ENCODE peak calls at places on chromosomes 5 and 9, in five cellular contexts. K is RWPE2, N is AG04450, I is psoas muscle, Q is GM12865. R is an unnamed sample.

GRCh38 chr5:57422993-57423392 is 59.6 kb downstream of the ACTBL2 start:
- DNase-seq in Q (no peak), N (no peak), I (peak; percentile 59), K (no peak), R (no peak)

GRCh38 chr9:105466898-105467455 is 19.1 kb downstream of the FSD1L start:
- DNase-seq in I (no peak), Q (no peak), N (peak; percentile 56), K (no peak), R (no peak)

GRCh38 chr9:99411068-99411467 is 189.0 kb downstream of the SEC61B start:
- DNase-seq in N (peak; percentile 21), Q (no peak), I (no peak), K (no peak), R (no peak)

GRCh38 chr9:87742813-87743428 is 17.0 kb downstream of the CTSL start:
- DNase-seq in N (no peak), Q (no peak), I (no peak), K (no peak), R (no peak)

GRCh38 chr9:130713286-130713975 is 19.9 kb downstream of the EXOSC2 start:
- DNase-seq in I (peak; percentile 62), N (no peak), Q (peak; percentile 24), K (no peak), R (no peak)

GRCh38 chr5:68277427-68277826 is 61.9 kb downstream of the PIK3R1 start:
- DNase-seq in I (no peak), K (no peak), Q (no peak), N (no peak), R (peak; percentile 51)

GRCh38 chr9:94847486-94847885 is 121.0 kb downstream of the AOPEP start:
- DNase-seq in K (no peak), Q (no peak), N (peak; percentile 57), I (no peak), R (no peak)

GRCh38 chr9:10876333-10876732 is 263.5 kb upstream of the PTPRD start:
- DNase-seq in I (no peak), Q (no peak), N (no peak), K (no peak), R (peak; percentile 22)

GRCh38 chr5:135578305-135578684 is 496 bp downstream of the CXCL14 start:
- DNase-seq in Q (no peak), I (no peak), K (no peak), N (no peak), R (no peak)
- H3K4me3 ChIP-seq in Q (no peak overlapping the region), I (peak overlapping the region; percentile 57), K (peak overlapping the region; percentile 13), N (no peak overlapping the region), R (peak overlapping the region; percentile 41)

GRCh38 chr9:135898634-135899407 is 8.5 kb downstream of the CAMSAP1 start:
- DNase-seq in N (peak; percentile 64), Q (no peak), K (no peak), I (no peak), R (peak; percentile 49)
- H3K4me3 ChIP-seq in N (no peak overlapping the region), Q (no peak overlapping the region), K (no peak overlapping the region), I (no peak overlapping the region), R (no peak overlapping the region)

GRCh38 chr9:694499-695154 is 146.9 kb upstream of the DMRT1 start:
- DNase-seq in I (peak; percentile 87), Q (no peak), K (peak; percentile 84), N (peak; percentile 60), R (no peak)

GRCh38 chr9:693460-694390 is 147.8 kb upstream of the DMRT1 start:
- DNase-seq in N (peak; percentile 57), I (peak; percentile 66), Q (no peak), K (no peak), R (peak; percentile 80)

GRCh38 chr9:691825-692363 is 149.6 kb upstream of the DMRT1 start:
- DNase-seq in K (no peak), N (no peak), I (no peak), Q (no peak), R (no peak)

GRCh38 chr9:690517-691111 is 150.9 kb upstream of the DMRT1 start:
- DNase-seq in K (no peak), N (no peak), Q (no peak), I (no peak), R (no peak)

GRCh38 chr9:692636-693459 is 148.6 kb upstream of the DMRT1 start:
- DNase-seq in I (no peak), K (no peak), N (no peak), Q (no peak), R (no peak)
- H3K4me3 ChIP-seq in I (peak overlapping the region; percentile 70), K (no peak overlapping the region), N (peak overlapping the region; percentile 49), Q (no peak overlapping the region), R (peak overlapping the region; percentile 26)

GRCh38 chr5:163436515-163436914 is 880 bp upstream of the CCNG1 start:
- DNase-seq in Q (no peak), K (no peak), I (no peak), N (no peak), R (no peak)
- H3K4me3 ChIP-seq in Q (peak overlapping the region; percentile 92), K (peak overlapping the region; percentile 83), I (peak overlapping the region; percentile 94), N (no peak overlapping the region), R (peak overlapping the region; percentile 85)

DNA sequence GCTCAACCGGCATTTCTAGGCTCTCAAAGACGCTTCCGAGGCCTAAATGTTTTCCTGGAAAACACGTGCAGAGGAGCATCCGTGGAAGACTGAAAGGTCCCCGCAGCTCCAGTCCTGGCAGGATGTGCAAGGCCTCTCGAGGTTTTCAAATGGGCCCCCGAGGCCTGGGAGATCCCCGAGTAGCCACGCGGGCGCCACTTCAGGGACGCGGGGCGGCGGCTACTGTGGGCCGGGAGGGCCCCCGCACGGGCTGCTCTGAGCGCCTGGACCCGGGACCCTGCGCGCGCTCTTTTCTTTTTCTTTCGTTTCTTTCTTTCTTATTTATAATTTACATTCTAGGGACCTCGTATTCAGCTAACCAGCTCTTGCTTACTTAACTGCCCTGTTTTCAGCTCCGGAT is 4.3 kb upstream of the IRX2 start:
- DNase-seq in Q (no peak), I (no peak), K (no peak), N (no peak), R (no peak)
- H3K4me3 ChIP-seq in Q (no peak overlapping the region), I (peak overlapping the region; percentile 39), K (no peak overlapping the region), N (no peak overlapping the region), R (peak overlapping the region; percentile 53)

GRCh38 chr5:145574889-145575573 is 260.1 kb downstream of the PRELID2 start:
- DNase-seq in K (no peak), Q (no peak), I (no peak), N (no peak), R (no peak)
- H3K4me3 ChIP-seq in K (no peak overlapping the region), Q (no peak overlapping the region), I (no peak overlapping the region), N (no peak overlapping the region), R (no peak overlapping the region)

DNA sequence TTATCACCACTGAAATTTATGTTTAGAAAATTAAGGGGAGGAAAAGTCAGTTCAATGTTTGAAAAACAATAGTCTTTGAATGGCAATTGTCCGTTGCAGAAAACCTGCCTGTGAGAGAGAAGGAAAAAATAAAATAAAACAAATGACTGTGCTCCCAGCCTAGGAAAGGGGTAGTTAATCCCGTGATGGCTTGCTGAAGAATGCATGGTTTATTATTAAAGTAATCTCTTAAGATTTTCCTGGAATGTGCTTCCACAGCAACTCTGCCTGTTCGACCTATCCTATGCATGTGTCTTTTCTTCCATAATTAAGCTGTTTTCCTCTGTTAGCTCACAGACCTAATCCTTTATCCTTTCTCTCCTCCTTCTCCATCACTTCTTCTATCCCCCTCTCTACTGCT is 2.4 kb upstream of the DAB2 start:
- DNase-seq in I (no peak), Q (no peak), N (no peak), K (no peak), R (no peak)
- H3K4me3 ChIP-seq in I (no peak overlapping the region), Q (no peak overlapping the region), N (no peak overlapping the region), K (no peak overlapping the region), R (no peak overlapping the region)

R was measured in astrocyte of the cerebellum.